ENCODE peak calls at places on chromosomes 1 and 21, in seven cellular contexts. A is neural progenitor cell, R is OCI-LY7, K is fibroblast of lung, Y is endothelial cell of umbilical vein, W is PC-3, G is GM23338. E is an unnamed sample. For H3K79me2, the result is how much of the 10 kb centered on the place peaks cover.

GRCh38 chr21:44687671-44688070 is 5.7 kb upstream of the KRTAP12-1 start:
- DNase-seq in G (no peak), K (no peak), R (no peak), W (no peak), Y (no peak), A (no peak), E (peak)

GRCh38 chr1:235054466-235054865 is 74.2 kb downstream of the TOMM20 start:
- DNase-seq in A (no peak), K (no peak), Y (no peak), W (no peak), G (no peak), R (no peak), E (no peak)

GRCh38 chr21:28641731-28642130 is 350.9 kb downstream of the LTN1 start:
- DNase-seq in W (peak), K (no peak), A (no peak), Y (no peak), R (no peak), G (no peak), E (peak)

GRCh38 chr1:24360681-24361080 is 41.5 kb downstream of the GRHL3 start:
- DNase-seq in R (no peak), W (no peak), A (no peak), K (no peak), G (no peak), Y (no peak), E (no peak)

GRCh38 chr1:228373681-228374571 is 32.7 kb downstream of the TRIM11 start:
- DNase-seq in K (no peak), W (no peak), Y (no peak), A (no peak), R (no peak), G (no peak), E (no peak)

GRCh38 chr1:20717452-20718342 is at the start of gene KIF17:
- DNase-seq in G (peak), Y (peak), K (peak), A (peak), R (peak), W (peak), E (peak)

GRCh38 chr1:227915564-227916553 is 31.9 kb downstream of the WNT9A start:
- DNase-seq in R (no peak), Y (no peak), G (no peak), K (no peak), W (no peak), A (peak), E (no peak)

GRCh38 chr1:211329764-211330201 is 3.1 kb downstream of the TRAF5 start:
- DNase-seq in G (no peak), Y (no peak), K (no peak), R (peak), W (no peak), A (no peak), E (peak)

GRCh38 chr1:15272009-15272781 is 25.2 kb downstream of the FHAD1 start:
- DNase-seq in R (peak), A (peak), Y (peak), W (peak), K (peak), G (peak), E (peak)

GRCh38 chr1:114671011-114671938 is 1.4 kb upstream of the DENND2C start:
- DNase-seq in G (no peak), Y (peak), K (peak), R (peak), W (peak), A (no peak), E (peak)

GRCh38 chr1:26690576-26691031 is 5.2 kb upstream of the ARID1A start:
- DNase-seq in K (peak), R (no peak), Y (peak), G (peak), W (no peak), A (peak), E (no peak)

GRCh38 chr21:38249256-38249655 is 7.5 kb upstream of the KCNJ15 start:
- DNase-seq in W (no peak), R (no peak), K (no peak), Y (no peak), G (no peak), A (no peak), E (no peak)

GRCh38 chr1:92031281-92032110 is 1.7 kb downstream of the EPHX4 start:
- DNase-seq in W (no peak), K (no peak), Y (no peak), G (no peak), R (no peak), A (no peak), E (no peak)

GRCh38 chr21:31744162-31744800 is 12.4 kb upstream of the SCAF4 start:
- DNase-seq in A (no peak), W (no peak), K (no peak), G (no peak), Y (no peak), R (no peak), E (no peak)

GRCh38 chr1:147567594-147568381 is 26.5 kb downstream of the BCL9 start:
- DNase-seq in K (no peak), A (peak), R (no peak), Y (no peak), W (no peak), G (peak), E (no peak)

GRCh38 chr1:54812801-54813478 is 11.8 kb upstream of the TTC22 start:
- DNase-seq in G (no peak), K (no peak), W (no peak), R (no peak), A (no peak), Y (no peak), E (no peak)

GRCh38 chr1:220184503-220184902 is 87.8 kb downstream of the RAB3GAP2 start:
- DNase-seq in A (no peak), R (no peak), G (no peak), Y (no peak), K (peak), W (no peak), E (no peak)

GRCh38 chr1:29563571-29563970 is 327.2 kb downstream of the PTPRU start:
- DNase-seq in W (no peak), R (no peak), G (no peak), Y (peak), A (no peak), K (peak), E (no peak)

GRCh38 chr1:228087771-228088251 is 5.3 kb downstream of the ARF1 start:
- DNase-seq in W (peak), G (no peak), Y (peak), A (no peak), R (no peak), K (peak), E (no peak)

GRCh38 chr1:192698731-192699130 is 62.8 kb downstream of the RGS13 start:
- DNase-seq in Y (no peak), A (no peak), G (no peak), R (no peak), W (no peak), K (no peak), E (no peak)

GRCh38 chr1:96878640-96879039 is 157.1 kb downstream of the PTBP2 start:
- DNase-seq in G (no peak), A (no peak), K (no peak), R (no peak), Y (no peak), W (no peak), E (no peak)

GRCh38 chr1:66247415-66248208 is 286.3 kb upstream of the SGIP1 start:
- DNase-seq in W (no peak), K (no peak), Y (no peak), A (no peak), R (no peak), G (no peak), E (no peak)

GRCh38 chr1:153958111-153958960 is at the start of gene CRTC2:
- DNase-seq in W (peak), Y (peak), A (peak), K (peak), G (peak), R (peak), E (peak)

GRCh38 chr1:114803001-114803400 is 22.5 kb upstream of the SIKE1 start:
- DNase-seq in G (no peak), R (no peak), K (no peak), A (no peak), Y (no peak), W (no peak), E (no peak)

GRCh38 chr1:41880951-41881885 is 37.5 kb downstream of the HIVEP3 start:
- DNase-seq in W (no peak), K (no peak), Y (no peak), R (no peak), G (no peak), A (no peak), E (no peak)

GRCh38 chr1:43282220-43283195 is 2.9 kb downstream of the C1orf210 start:
- DNase-seq in Y (no peak), R (no peak), A (no peak), K (no peak), W (no peak), G (no peak), E (no peak)

GRCh38 chr1:44030606-44031050 is 634 bp downstream of the SLC6A9 start:
- DNase-seq in Y (peak), R (peak), G (peak), A (peak), W (no peak), K (peak), E (peak)

GRCh38 chr21:28074676-28075075 is 918.0 kb downstream of the LTN1 start:
- DNase-seq in W (no peak), A (no peak), G (no peak), R (no peak), K (no peak), Y (no peak), E (no peak)

GRCh38 chr1:57494679-57495078 is 70.8 kb upstream of the DAB1 start:
- DNase-seq in W (no peak), Y (no peak), K (peak), R (no peak), A (no peak), G (no peak), E (peak)

GRCh38 chr1:12600880-12601633 is 17.0 kb downstream of the DHRS3 start:
- DNase-seq in K (no peak), W (peak), A (peak), R (peak), Y (peak), G (peak), E (peak)
- H3K79me2 ChIP-seq in K (under half), W (half or more), A (under half), R (under half), Y (under half), G (under half), E (under half)

DNA sequence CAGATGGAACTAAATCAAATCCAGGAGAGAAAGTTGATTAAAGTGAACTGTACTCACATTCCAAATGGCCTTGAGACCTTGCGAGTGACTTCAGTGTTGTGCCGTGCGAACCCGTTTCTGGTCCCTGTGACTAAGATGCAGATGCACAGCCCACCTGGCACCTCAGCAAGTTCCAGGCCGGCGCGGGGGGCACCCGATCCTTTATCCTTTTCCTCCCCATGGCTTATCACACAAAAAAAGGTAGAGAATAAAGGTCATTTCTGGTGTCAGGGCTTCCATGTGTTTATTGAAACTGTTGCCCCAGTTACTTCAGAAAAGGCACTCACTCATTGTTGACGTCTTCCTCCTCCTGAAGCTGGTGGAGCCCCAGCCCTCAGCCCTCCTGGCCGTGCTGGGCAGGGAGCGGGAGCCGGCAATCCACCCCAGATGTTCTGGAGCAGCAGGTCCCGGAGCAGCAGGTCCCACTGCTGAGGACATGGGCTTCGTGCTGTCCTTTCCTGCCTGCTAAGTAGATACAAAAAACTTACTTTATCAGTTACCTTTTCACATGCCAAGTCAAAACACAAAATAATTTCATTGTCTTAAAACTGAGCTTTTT is 53.0 kb downstream of the PCNT start:
- DNase-seq in Y (peak), W (no peak), G (no peak), R (no peak), K (no peak), A (no peak), E (no peak)
- H3K79me2 ChIP-seq in Y (under half), W (half or more), G (half or more), R (half or more), K (under half), A (half or more), E (half or more)

DNA sequence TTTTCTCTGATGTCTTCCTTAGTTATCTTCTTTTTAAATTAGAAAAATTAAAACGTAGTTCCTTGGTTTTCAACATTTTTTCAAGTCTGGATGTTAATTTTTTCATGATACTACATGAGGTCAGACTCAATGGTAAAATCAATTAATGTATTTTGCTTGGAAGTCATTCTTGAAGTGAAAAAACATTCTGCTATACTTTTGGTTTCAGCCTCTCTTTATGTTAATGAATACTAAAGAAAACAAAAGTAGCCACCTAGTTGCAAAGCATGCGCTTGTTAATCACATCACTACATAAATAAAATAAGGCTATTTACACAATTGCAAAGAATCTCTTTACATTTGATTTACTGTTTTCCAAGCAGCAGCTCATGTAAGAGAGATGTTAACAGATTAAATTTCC is 170.4 kb downstream of the LIPI start:
- DNase-seq in Y (no peak), G (no peak), R (no peak), W (no peak), A (no peak), K (no peak), E (peak)
- H3K79me2 ChIP-seq in Y (under half), G (half or more), R (half or more), W (under half), A (half or more), K (under half), E (half or more)

GRCh38 chr1:50920409-50920808 is 39.7 kb downstream of the FAF1 start:
- DNase-seq in R (no peak), A (no peak), Y (no peak), G (no peak), W (no peak), K (no peak), E (no peak)
- H3K79me2 ChIP-seq in R (half or more), A (half or more), Y (half or more), G (half or more), W (half or more), K (under half), E (half or more)